ENCODE peak calls at places on chromosomes 5 and 9, in five cellular contexts. N, Z, B, G and Y are unnamed samples.

GRCh38 chr9:125421591-125422181 is 160.1 kb downstream of the GAPVD1 start:
- DNase-seq in Z (no peak), N (no peak), G (no peak), B (no peak), Y (no peak)

GRCh38 chr9:136036848-136037247 is 58.2 kb downstream of the NACC2 start:
- DNase-seq in N (no peak), Z (no peak), G (no peak), B (no peak), Y (no peak)

GRCh38 chr5:65913519-65913918 is 12.9 kb upstream of the ERBIN start:
- DNase-seq in N (no peak), G (no peak), B (no peak), Z (no peak), Y (no peak)

GRCh38 chr5:117999939-118000549 is 988.3 kb downstream of the DTWD2 start:
- DNase-seq in Z (no peak), G (no peak), B (no peak), N (no peak), Y (no peak)

GRCh38 chr9:90810686-90811085 is 9.1 kb downstream of the SYK start:
- DNase-seq in B (no peak), Z (no peak), G (no peak), N (no peak), Y (no peak)

GRCh38 chr9:36728651-36729520 is 156.2 kb downstream of the MELK start:
- DNase-seq in Z (peak), N (peak), G (peak), B (peak), Y (no peak)

GRCh38 chr5:115389799-115390382 is 93.4 kb upstream of the CCDC112 start:
- DNase-seq in B (no peak), G (no peak), N (peak), Z (no peak), Y (no peak)

GRCh38 chr9:71608825-71609452 is 159.4 kb downstream of the CEMIP2 start:
- DNase-seq in G (no peak), B (no peak), Z (no peak), N (peak), Y (no peak)

GRCh38 chr5:112554089-112554977 is 135.3 kb upstream of the EPB41L4A start:
- DNase-seq in G (no peak), Z (no peak), N (no peak), B (no peak), Y (no peak)

GRCh38 chr5:119063579-119064379 is 7.1 kb upstream of the DMXL1 start:
- DNase-seq in Z (no peak), B (peak), G (no peak), N (no peak), Y (no peak)

DNA sequence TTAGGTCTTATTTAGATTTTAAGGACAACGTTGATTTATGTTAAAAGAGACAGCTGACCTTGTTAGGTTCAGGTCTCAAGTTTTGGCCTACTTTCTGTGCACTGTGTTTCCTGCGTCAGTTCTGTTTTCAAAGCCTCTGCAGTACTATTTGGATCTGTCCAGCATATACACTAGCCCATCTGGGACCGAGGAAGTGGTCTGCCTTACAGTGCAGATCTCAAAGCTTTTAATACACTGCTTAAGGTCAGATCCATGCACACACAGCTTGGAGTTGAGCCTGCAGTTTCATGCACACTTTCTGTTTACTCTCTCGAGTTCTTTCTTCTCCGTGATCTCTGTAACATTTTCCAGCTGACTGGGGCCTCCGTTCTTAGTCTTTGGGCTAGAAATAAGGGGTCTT is 24.1 kb downstream of the CARTPT start:
- DNase-seq in G (no peak), N (no peak), Z (no peak), B (no peak), Y (no peak)
- H3K27ac ChIP-seq in G (no peak), N (no peak), Z (no peak), B (peak), Y (no peak)

GRCh38 chr5:8057764-8058163 is 188.8 kb downstream of the MTRR start:
- DNase-seq in Z (no peak), B (no peak), N (no peak), G (no peak), Y (no peak)
- TF ChIP-seq POLR2AphosphoS5 in Z (no peak), B (no peak), N (no peak), G (no peak), Y (no peak)

GRCh38 chr9:19408693-19409405 is at the start of gene ACER2:
- DNase-seq in B (peak), N (peak), Z (peak), G (peak), Y (peak)
- H3K27ac ChIP-seq in B (peak), N (peak), Z (peak), G (no peak), Y (peak)

GRCh38 chr9:113999256-114000062 is 78.6 kb downstream of the AMBP start:
- DNase-seq in B (peak), Z (no peak), G (no peak), N (no peak), Y (peak)

GRCh38 chr9:113997610-113998009 is 80.5 kb downstream of the AMBP start:
- DNase-seq in N (no peak), G (no peak), B (no peak), Z (no peak), Y (peak)

GRCh38 chr9:114000063-114000454 is 78.0 kb downstream of the AMBP start:
- DNase-seq in Z (no peak), G (no peak), N (no peak), B (no peak), Y (peak)

GRCh38 chr9:113998114-113998513 is 80.0 kb downstream of the AMBP start:
- DNase-seq in Z (no peak), G (no peak), N (no peak), B (no peak), Y (no peak)

DNA sequence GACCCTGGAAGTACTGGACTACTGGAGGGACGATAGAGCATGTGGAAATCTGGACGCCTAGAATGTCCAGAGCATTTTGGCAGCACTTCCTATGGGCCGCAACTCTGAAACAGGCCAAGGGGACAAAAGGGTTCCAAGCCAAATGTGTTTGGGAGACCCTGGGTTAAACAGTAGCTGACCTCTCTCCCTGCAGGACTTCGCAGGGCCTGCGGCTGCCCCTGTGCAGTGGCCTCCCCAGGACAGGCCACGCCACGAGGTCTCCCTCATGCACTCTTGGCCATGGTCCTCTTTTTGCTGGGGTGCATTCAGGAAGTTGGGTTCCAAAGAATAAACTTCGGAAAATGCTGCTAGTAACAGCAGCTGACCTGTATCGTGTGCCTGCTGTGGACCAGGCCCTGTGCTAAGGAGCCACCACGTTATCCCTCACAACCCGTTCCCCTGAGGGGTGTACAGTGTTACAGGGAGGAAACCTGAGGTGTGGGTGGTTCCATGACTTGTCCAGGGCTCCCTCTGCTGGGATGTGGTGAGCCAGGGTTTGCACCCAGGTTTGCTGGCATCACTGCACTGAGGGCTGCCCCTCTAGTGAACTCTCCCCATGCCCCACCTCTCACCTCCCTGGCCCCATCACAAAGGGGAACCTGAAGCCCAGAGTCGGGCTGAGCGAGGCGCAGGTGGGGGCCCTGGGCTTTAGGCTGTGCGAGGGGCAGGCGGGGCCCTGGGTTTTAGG is 79.4 kb downstream of the AMBP start:
- DNase-seq in Z (peak), G (no peak), B (no peak), N (peak), Y (peak)
- TF ChIP-seq POLR2AphosphoS5 in Z (no peak), G (no peak), B (no peak), N (no peak), Y (no peak)